ENCODE peak calls at places on chromosomes 5 and 9, in five cellular contexts. L, S, Y, E and T are unnamed samples.

GRCh38 chr9:131676431-131676972 is 63.4 kb downstream of the RAPGEF1 start:
- DNase-seq in L (peak; percentile 39), S (no peak), Y (no peak), E (no peak), T (no peak)

GRCh38 chr5:34526682-34527305 is 129.3 kb upstream of the RAI14 start:
- DNase-seq in L (no peak), S (no peak), Y (no peak), E (no peak), T (no peak)

GRCh38 chr9:109012009-109012875 is 1.1 kb downstream of the CTNNAL1 start:
- DNase-seq in L (no peak), S (peak; percentile 94), Y (peak; percentile 31), E (peak; percentile 73), T (peak; percentile 73)

GRCh38 chr5:150487199-150488061 is 20.5 kb upstream of the NDST1 start:
- DNase-seq in L (no peak), S (peak; percentile 44), Y (peak; percentile 62), E (peak; percentile 66), T (peak; percentile 82)

GRCh38 chr5:140550147-140551079 is 3.0 kb downstream of the EIF4EBP3 start:
- DNase-seq in L (no peak), S (no peak), Y (no peak), E (no peak), T (peak; percentile 40)

GRCh38 chr9:128372784-128373183 is 1.6 kb downstream of the URM1 start:
- DNase-seq in L (no peak), S (peak; percentile 4), Y (no peak), E (no peak), T (no peak)

GRCh38 chr9:132350861-132351315 is 3.9 kb downstream of the SETX start:
- DNase-seq in L (no peak), S (no peak), Y (no peak), E (no peak), T (no peak)

GRCh38 chr5:124289122-124289521 is 457.3 kb downstream of the ZNF608 start:
- DNase-seq in L (no peak), S (no peak), Y (no peak), E (no peak), T (peak; percentile 83)

GRCh38 chr5:31711363-31711762 is 72.4 kb downstream of the PDZD2 start:
- DNase-seq in L (no peak), S (no peak), Y (no peak), E (no peak), T (no peak)

GRCh38 chr9:33489070-33489469 is 15.3 kb upstream of the NOL6 start:
- DNase-seq in L (no peak), S (no peak), Y (no peak), E (no peak), T (no peak)

GRCh38 chr9:133599470-133600173 is 9.6 kb downstream of the FAM163B start:
- DNase-seq in L (no peak), S (no peak), Y (no peak), E (no peak), T (no peak)

GRCh38 chr5:957730-958485 is 50.7 kb upstream of the NKD2 start:
- DNase-seq in L (no peak), S (peak; percentile 15), Y (no peak), E (peak; percentile 50), T (no peak)

GRCh38 chr9:115642285-115642684 is 511.3 kb upstream of the PAPPA start:
- DNase-seq in L (no peak), S (no peak), Y (no peak), E (no peak), T (no peak)

GRCh38 chr9:85425153-85425611 is 316.6 kb downstream of the AGTPBP1 start:
- DNase-seq in L (no peak), S (peak; percentile 75), Y (no peak), E (peak; percentile 61), T (peak; percentile 55)

GRCh38 chr9:115978739-115979138 is 174.9 kb upstream of the PAPPA start:
- DNase-seq in L (no peak), S (peak; percentile 35), Y (no peak), E (no peak), T (no peak)

GRCh38 chr5:179270581-179271300 is 74.5 kb downstream of the ADAMTS2 start:
- DNase-seq in L (no peak), S (no peak), Y (no peak), E (no peak), T (no peak)

GRCh38 chr5:41193462-41194166 is 19.7 kb downstream of the C6 start:
- DNase-seq in L (no peak), S (peak; percentile 87), Y (no peak), E (peak; percentile 97), T (peak; percentile 81)

GRCh38 chr9:99398241-99398640 is 176.2 kb downstream of the SEC61B start:
- DNase-seq in L (no peak), S (no peak), Y (no peak), E (no peak), T (no peak)

GRCh38 chr9:16368425-16369087 is 501.9 kb downstream of the BNC2 start:
- DNase-seq in L (no peak), S (peak; percentile 93), Y (no peak), E (no peak), T (no peak)

GRCh38 chr9:12778389-12778788 is 3.6 kb downstream of the LURAP1L start:
- DNase-seq in L (no peak), S (no peak), Y (no peak), E (no peak), T (no peak)

GRCh38 chr9:81389569-81389993 is 299.8 kb downstream of the TLE1 start:
- DNase-seq in L (no peak), S (peak; percentile 95), Y (no peak), E (no peak), T (no peak)

GRCh38 chr5:102666164-102666951 is 88.7 kb upstream of the PAM start:
- DNase-seq in L (no peak), S (peak; percentile 35), Y (no peak), E (no peak), T (peak; percentile 66)

GRCh38 chr9:126722252-126722921 is 82.5 kb upstream of the ZBTB43 start:
- DNase-seq in L (peak; percentile 71), S (peak; percentile 70), Y (peak; percentile 26), E (peak; percentile 80), T (peak; percentile 47)

GRCh38 chr5:134570886-134571285 is 45.4 kb downstream of the JADE2 start:
- DNase-seq in L (no peak), S (no peak), Y (no peak), E (no peak), T (no peak)

GRCh38 chr5:172777381-172778222 is 6.6 kb upstream of the DUSP1 start:
- DNase-seq in L (peak; percentile 59), S (peak; percentile 94), Y (no peak), E (peak; percentile 96), T (peak; percentile 64)

GRCh38 chr9:130539473-130540223 is 39.7 kb upstream of the FUBP3 start:
- DNase-seq in L (no peak), S (peak; percentile 77), Y (no peak), E (no peak), T (no peak)